ENCODE peak calls at places on chromosomes 7 and 10, in nine cellular contexts. S is mesenchymal stem cell, K is cardiac muscle cell, F is left ventricle myocardium inferior, H is GM23248, N is colonic mucosa, Z is dorsolateral prefrontal cortex, O is right lobe of liver, A is hepatocyte. C is an unnamed sample.

GRCh38 chr10:24465124-24465874 is 256.4 kb downstream of the KIAA1217 start:
- DNase-seq in O (no peak), A (peak; percentile 41), S (peak; percentile 76), F (no peak), N (peak; percentile 45), K (peak; percentile 35), Z (no peak), H (peak; percentile 91), C (no peak)

GRCh38 chr10:44937201-44938005 is 22.2 kb upstream of the RASSF4 start:
- DNase-seq in O (no peak), Z (no peak), H (no peak), S (peak; percentile 37), N (no peak), A (no peak), F (no peak), K (no peak), C (no peak)

GRCh38 chr10:102231357-102232318 is 5.5 kb downstream of the ELOVL3 start:
- DNase-seq in Z (no peak), O (peak; percentile 74), S (peak; percentile 36), A (peak; percentile 60), N (peak; percentile 68), H (peak; percentile 68), K (peak; percentile 52), F (peak; percentile 56), C (no peak)

GRCh38 chr7:16747095-16747494 is 6.5 kb upstream of the TSPAN13 start:
- DNase-seq in H (no peak), K (no peak), Z (no peak), F (peak; percentile 47), A (no peak), S (no peak), N (no peak), O (no peak), C (no peak)

GRCh38 chr10:15426558-15426957 is 55.5 kb upstream of the FAM171A1 start:
- DNase-seq in K (no peak), H (no peak), S (no peak), O (no peak), F (no peak), A (no peak), Z (no peak), N (no peak), C (no peak)

GRCh38 chr7:122886357-122887081 is at the start of gene CADPS2:
- DNase-seq in K (peak; percentile 85), O (peak; percentile 92), S (peak; percentile 95), A (peak; percentile 94), F (peak; percentile 85), N (peak; percentile 85), H (peak; percentile 81), Z (peak; percentile 74), C (no peak)

GRCh38 chr7:1223196-1224092 is 9.2 kb upstream of the UNCX start:
- DNase-seq in N (no peak), Z (no peak), O (no peak), H (no peak), S (no peak), A (no peak), F (no peak), K (peak; percentile 16), C (no peak)

GRCh38 chr10:53536322-53536721 is 763.7 kb upstream of the MBL2 start:
- DNase-seq in H (no peak), S (peak; percentile 6), Z (no peak), O (no peak), N (no peak), A (no peak), K (no peak), F (no peak), C (no peak)

GRCh38 chr10:101668566-101668965 is 26.4 kb downstream of the FBXW4 start:
- DNase-seq in K (peak; percentile 61), A (no peak), F (no peak), Z (no peak), O (no peak), S (no peak), H (no peak), N (no peak), C (no peak)

GRCh38 chr10:113335603-113336002 is 217.2 kb upstream of the HABP2 start:
- DNase-seq in F (no peak), H (peak; percentile 32), K (peak; percentile 35), O (no peak), N (no peak), S (peak; percentile 34), A (no peak), Z (no peak), C (no peak)

GRCh38 chr7:74718336-74718735 is 55.5 kb upstream of the NCF1 start:
- DNase-seq in A (no peak), S (no peak), Z (no peak), H (peak; percentile 15), O (no peak), F (no peak), K (no peak), N (no peak), C (no peak)

GRCh38 chr7:44471436-44471835 is 19.0 kb downstream of the NUDCD3 start:
- DNase-seq in O (no peak), F (no peak), S (no peak), K (no peak), H (no peak), N (no peak), Z (no peak), A (no peak), C (no peak)

GRCh38 chr10:48470115-48470892 is 134.6 kb downstream of the ARHGAP22 start:
- DNase-seq in K (peak; percentile 42), H (no peak), O (no peak), S (peak; percentile 32), Z (no peak), F (no peak), A (peak; percentile 72), N (peak; percentile 6), C (no peak)

GRCh38 chr10:111089293-111089692 is 12.5 kb downstream of the ADRA2A start:
- DNase-seq in S (no peak), F (no peak), K (no peak), Z (no peak), H (no peak), O (no peak), N (peak; percentile 4), A (no peak), C (peak; percentile 14)

GRCh38 chr7:101166909-101167644 is 1.7 kb upstream of the VGF start:
- DNase-seq in N (no peak), H (no peak), F (no peak), K (no peak), S (no peak), A (peak; percentile 50), Z (no peak), O (no peak), C (no peak)

DNA sequence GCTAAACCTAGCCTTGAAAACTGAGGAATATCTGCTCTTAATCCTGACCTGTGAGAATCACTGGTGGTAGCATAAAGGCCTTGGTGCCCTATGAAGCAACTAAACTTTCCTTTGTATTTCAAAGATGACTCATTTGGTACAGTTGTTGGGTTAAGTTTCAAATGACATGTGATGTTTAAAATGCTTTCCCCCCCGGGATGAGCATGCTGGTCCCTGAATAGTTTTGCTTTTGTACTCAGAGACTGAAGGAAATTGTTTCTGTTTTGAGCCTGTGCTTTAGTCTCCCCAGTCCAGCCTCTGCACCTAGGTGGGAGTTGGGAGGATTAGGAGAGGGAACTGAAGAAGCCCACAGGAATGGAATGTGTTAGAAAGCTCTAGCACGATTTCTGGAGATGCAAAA is 258.9 kb upstream of the NPY start:
- DNase-seq in S (peak; percentile 88), H (peak; percentile 2), O (no peak), F (no peak), Z (no peak), N (no peak), A (no peak), K (no peak), C (no peak)
- H3K27ac ChIP-seq in S (peak overlapping the region; percentile 34), H (no peak overlapping the region), O (no peak overlapping the region), F (no peak overlapping the region), Z (no peak overlapping the region), N (no peak overlapping the region), A (no peak overlapping the region), K (no peak overlapping the region), C (no peak overlapping the region)

GRCh38 chr7:135743907-135744789 is 4.5 kb downstream of the FAM180A start:
- DNase-seq in F (peak; percentile 23), S (no peak), Z (no peak), N (no peak), K (no peak), A (no peak), H (peak; percentile 81), O (no peak), C (no peak)
- H3K27ac ChIP-seq in F (peak overlapping the region; percentile 69), S (no peak overlapping the region), Z (no peak overlapping the region), N (no peak overlapping the region), K (no peak overlapping the region), A (no peak overlapping the region), H (peak overlapping the region; percentile 98), O (no peak overlapping the region), C (peak overlapping the region; percentile 53)

GRCh38 chr7:42931834-42932651 is at the start of the genes MRPL32 and PSMA2:
- DNase-seq in H (peak; percentile 100), S (peak; percentile 99), O (peak; percentile 96), Z (peak; percentile 96), F (peak; percentile 93), N (peak; percentile 95), A (peak; percentile 97), K (peak; percentile 98), C (peak; percentile 97)

GRCh38 chr7:42931447-42931833 is 534 bp downstream of the PSMA2 start:
- DNase-seq in N (no peak), Z (no peak), K (no peak), S (peak; percentile 66), H (peak; percentile 51), F (no peak), O (no peak), A (no peak), C (no peak)

GRCh38 chr7:42935861-42936260 is 3.7 kb downstream of the MRPL32 start:
- DNase-seq in A (no peak), K (no peak), Z (no peak), O (no peak), F (no peak), S (no peak), N (no peak), H (no peak), C (no peak)

GRCh38 chr7:42930889-42931288 is 1.1 kb downstream of the PSMA2 start:
- DNase-seq in O (no peak), Z (no peak), H (peak; percentile 46), N (no peak), F (no peak), S (peak; percentile 22), K (no peak), A (peak; percentile 13), C (no peak)

DNA sequence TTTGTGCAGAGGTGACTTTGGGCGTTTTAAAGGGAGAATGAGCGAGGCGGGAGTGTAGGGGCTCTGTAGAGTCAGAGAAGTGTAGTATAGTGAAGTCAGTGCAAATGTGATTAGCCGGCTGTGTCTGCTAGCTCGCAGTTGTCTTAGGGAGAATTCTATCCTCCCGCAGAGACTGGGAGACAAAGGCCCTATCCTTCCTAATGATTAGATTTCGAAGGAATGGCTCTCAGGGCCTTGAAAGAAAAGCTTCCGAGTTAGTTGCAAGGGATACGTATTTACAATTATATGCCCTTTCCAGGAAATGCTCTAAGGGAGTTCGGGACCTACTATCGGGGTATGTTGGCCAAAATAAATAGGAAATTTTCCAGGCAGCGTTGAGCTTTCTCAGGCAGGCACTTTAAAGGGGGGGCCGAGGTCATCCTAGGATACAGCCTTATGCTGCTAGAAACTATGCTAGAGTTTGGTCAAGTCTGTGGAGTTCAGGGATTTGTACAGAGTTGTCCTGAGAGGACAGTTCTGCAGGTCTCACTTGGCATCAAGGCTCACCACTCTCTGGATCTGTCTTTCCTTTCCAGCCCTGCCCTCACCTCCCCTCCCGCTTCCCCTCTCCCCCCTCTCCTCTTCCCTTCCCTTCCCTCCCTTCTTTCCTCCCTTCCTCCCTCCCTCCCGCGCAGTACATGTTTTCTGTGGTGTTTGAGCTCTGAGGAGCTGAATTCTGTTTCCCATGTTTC is 850 bp downstream of the MRPL32 start:
- DNase-seq in O (no peak), N (peak; percentile 34), Z (no peak), A (peak; percentile 40), K (peak; percentile 39), H (peak; percentile 60), S (peak; percentile 56), F (no peak), C (no peak)
- H3K27ac ChIP-seq in O (peak overlapping the region; percentile 68), N (peak overlapping the region; percentile 51), Z (no peak overlapping the region), A (peak overlapping the region; percentile 75), K (peak overlapping the region; percentile 86), H (peak overlapping the region; percentile 43), S (peak overlapping the region; percentile 79), F (peak overlapping the region; percentile 85), C (peak overlapping the region; percentile 79)

GRCh38 chr7:128869138-128869943 is 6.7 kb downstream of the ATP6V1F start:
- DNase-seq in F (peak; percentile 42), N (peak; percentile 60), H (peak; percentile 72), S (peak; percentile 38), A (peak; percentile 77), O (no peak), Z (peak; percentile 53), K (peak; percentile 80), C (no peak)
- H3K27ac ChIP-seq in F (no peak overlapping the region), N (peak overlapping the region; percentile 61), H (no peak overlapping the region), S (no peak overlapping the region), A (no peak overlapping the region), O (no peak overlapping the region), Z (peak overlapping the region; percentile 38), K (no peak overlapping the region), C (peak overlapping the region; percentile 4)